ENCODE peak calls at places on chromosome 6, in seven cellular contexts. E is substantia nigra, V is heart left ventricle, Y is mucosa of gallbladder, S is T-helper 9 cell, L is A172, U is activated T-cell treated with anti-CD3 and anti-CD28 coated beads for 48 hours. H is an unnamed sample.

GRCh38 chr6:72844614-72845013 is 222.8 kb downstream of the KCNQ5 start:
- DNase-seq in U (no peak), S (no peak), E (no peak), Y (no peak), L (no peak), V (no peak), H (no peak)

GRCh38 chr6:39646751-39647420 is 78.3 kb downstream of the KIF6 start:
- DNase-seq in V (no peak), E (no peak), L (no peak), Y (no peak), S (no peak), U (no peak), H (no peak)

GRCh38 chr6:2047855-2048254 is 197.6 kb downstream of the GMDS start:
- DNase-seq in U (no peak), L (no peak), E (no peak), V (no peak), S (no peak), Y (no peak), H (no peak)

GRCh38 chr6:11831653-11832052 is 53.0 kb upstream of the ADTRP start:
- DNase-seq in Y (no peak), L (no peak), U (no peak), S (no peak), E (no peak), V (no peak), H (no peak)

GRCh38 chr6:137878070-137878809 is 11.2 kb downstream of the TNFAIP3 start:
- DNase-seq in S (no peak), L (no peak), E (no peak), Y (no peak), U (no peak), V (no peak), H (no peak)

GRCh38 chr6:150403458-150404245 is 34.8 kb downstream of the IYD start:
- DNase-seq in V (peak; percentile 50), L (peak; percentile 72), U (no peak), E (no peak), S (no peak), Y (peak; percentile 71), H (no peak)

GRCh38 chr6:116304538-116305097 is 24.9 kb upstream of the TSPYL1 start:
- DNase-seq in U (no peak), Y (no peak), E (no peak), V (no peak), L (no peak), S (no peak), H (no peak)

GRCh38 chr6:127192911-127193503 is 73.7 kb upstream of the RNF146 start:
- DNase-seq in Y (no peak), U (no peak), E (no peak), L (no peak), V (no peak), S (no peak), H (no peak)

GRCh38 chr6:71512256-71512655 is 223.6 kb downstream of the OGFRL1 start:
- DNase-seq in E (no peak), L (no peak), V (no peak), U (no peak), S (no peak), Y (no peak), H (no peak)

GRCh38 chr6:142844065-142844755 is 100.8 kb downstream of the HIVEP2 start:
- DNase-seq in U (no peak), L (no peak), S (no peak), Y (no peak), V (no peak), E (no peak), H (no peak)

GRCh38 chr6:150704447-150705192 is 104.9 kb downstream of the PLEKHG1 start:
- DNase-seq in S (no peak), V (no peak), L (no peak), E (no peak), U (no peak), Y (no peak), H (no peak)

GRCh38 chr6:89954721-89955148 is 60.5 kb downstream of the GJA10 start:
- DNase-seq in S (no peak), V (no peak), E (no peak), Y (no peak), L (no peak), U (no peak), H (no peak)

GRCh38 chr6:17556014-17556413 is 44.1 kb upstream of the FAM8A1 start:
- DNase-seq in E (no peak), L (no peak), Y (no peak), U (no peak), V (no peak), S (no peak), H (no peak)

GRCh38 chr6:134757911-134758361 is 192.0 kb downstream of the ALDH8A1 start:
- DNase-seq in Y (no peak), V (no peak), S (no peak), E (no peak), U (no peak), L (no peak), H (no peak)

GRCh38 chr6:184161-184695 is 108.1 kb upstream of the DUSP22 start:
- DNase-seq in L (no peak), U (no peak), S (no peak), Y (no peak), V (no peak), E (no peak), H (no peak)

GRCh38 chr6:35025241-35026188 is 115.6 kb downstream of the TCP11 start:
- DNase-seq in E (no peak), U (no peak), Y (no peak), V (no peak), L (no peak), S (no peak), H (no peak)